ENCODE peak calls at places on chromosomes 6 and 20, in four cellular contexts. V is HepG2, E is WTC11, U is A549. F is an unnamed sample.

GRCh38 chr20:30168025-30168799 is 1089.3 kb upstream of the DEFB115 start:
- DNase-seq in V (no peak), E (no peak), U (no peak), F (no peak)

GRCh38 chr6:7234547-7234946 is 78.5 kb downstream of the SSR1 start:
- DNase-seq in V (no peak), E (no peak), U (no peak), F (no peak)

GRCh38 chr6:16316741-16317251 is 78.4 kb downstream of the GMPR start:
- DNase-seq in V (peak), E (peak), U (peak), F (peak)

GRCh38 chr20:32485126-32485769 is 99.9 kb downstream of the NOL4L start:
- DNase-seq in V (peak), E (peak), U (peak), F (peak)

GRCh38 chr20:20360464-20360863 is 7.4 kb upstream of the INSM1 start:
- DNase-seq in V (peak), E (peak), U (peak), F (peak)

GRCh38 chr6:44056392-44057237 is 70.6 kb downstream of the MRPL14 start:
- DNase-seq in V (no peak), E (no peak), U (no peak), F (no peak)

GRCh38 chr6:4264076-4264475 is 128.7 kb upstream of the ECI2 start:
- DNase-seq in V (no peak), E (no peak), U (no peak), F (no peak)

GRCh38 chr6:118708055-118708454 is 56.7 kb upstream of the CEP85L start:
- DNase-seq in V (no peak), E (no peak), U (no peak), F (no peak)

GRCh38 chr6:46949662-46950280 is 28.0 kb upstream of the ADGRF5 start:
- DNase-seq in V (no peak), E (no peak), U (no peak), F (no peak)

GRCh38 chr6:106918128-106918527 is 56.4 kb downstream of the CD24 start:
- DNase-seq in V (no peak), E (no peak), U (no peak), F (no peak)

GRCh38 chr6:148509789-148510581 is 167.3 kb downstream of the SASH1 start:
- DNase-seq in V (no peak), E (no peak), U (no peak), F (no peak)

DNA sequence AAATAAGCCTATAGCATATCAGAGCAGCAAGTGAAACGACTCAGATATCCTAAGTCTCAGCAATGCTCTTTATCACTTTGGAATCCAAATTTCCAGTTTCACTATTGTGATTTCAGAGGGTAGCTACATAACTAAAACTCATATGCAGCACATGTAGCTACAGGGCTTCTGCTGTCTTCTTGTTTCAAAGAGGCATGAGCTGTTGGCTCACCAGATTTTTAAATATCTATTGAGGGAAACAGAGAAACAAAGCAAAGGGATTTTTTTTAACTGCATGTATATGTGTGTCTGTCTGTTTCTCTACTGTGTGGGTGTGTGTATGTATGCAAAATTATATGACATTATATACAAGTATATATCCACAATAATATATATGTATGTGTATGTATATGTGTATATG is 258.4 kb downstream of the HDGFL1 start:
- DNase-seq in V (no peak), E (no peak), U (no peak), F (no peak)
- TF ChIP-seq NR3C1 in V (no peak), E (no peak), U (no peak), F (no peak)

GRCh38 chr6:17719323-17720041 is 12.8 kb upstream of the NUP153 start:
- DNase-seq in V (no peak), E (no peak), U (no peak), F (no peak)
- TF ChIP-seq JUN in V (no peak), E (no peak), U (no peak), F (no peak)

GRCh38 chr6:74551896-74552295 is 654.0 kb downstream of the COL12A1 start:
- DNase-seq in V (no peak), E (no peak), U (no peak), F (no peak)
- TF ChIP-seq NR3C1 in V (no peak), E (no peak), U (no peak), F (no peak)

DNA sequence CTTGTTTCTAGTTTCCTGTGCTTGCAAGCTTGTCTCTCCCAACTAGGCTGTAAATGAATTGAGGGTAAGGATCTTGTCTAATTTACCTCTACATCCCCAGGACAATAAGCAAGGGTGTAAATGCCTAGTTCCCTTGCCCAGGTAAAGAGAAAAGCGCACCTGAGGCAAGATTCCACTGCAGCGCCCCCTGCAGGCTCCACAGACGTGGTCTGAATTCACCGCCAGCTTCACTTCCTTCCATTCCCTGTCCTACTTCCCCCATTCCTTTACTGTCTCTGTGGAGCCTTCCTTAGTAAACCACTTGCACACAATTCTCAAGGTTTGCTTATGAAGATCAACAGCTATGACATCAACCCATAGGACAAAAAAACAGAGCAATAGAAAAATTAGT is 42.3 kb downstream of the ANKEF1 start:
- DNase-seq in V (no peak), E (peak), U (no peak), F (peak)
- TF ChIP-seq JUN in V (no peak), E (no peak), U (no peak), F (no peak)

DNA sequence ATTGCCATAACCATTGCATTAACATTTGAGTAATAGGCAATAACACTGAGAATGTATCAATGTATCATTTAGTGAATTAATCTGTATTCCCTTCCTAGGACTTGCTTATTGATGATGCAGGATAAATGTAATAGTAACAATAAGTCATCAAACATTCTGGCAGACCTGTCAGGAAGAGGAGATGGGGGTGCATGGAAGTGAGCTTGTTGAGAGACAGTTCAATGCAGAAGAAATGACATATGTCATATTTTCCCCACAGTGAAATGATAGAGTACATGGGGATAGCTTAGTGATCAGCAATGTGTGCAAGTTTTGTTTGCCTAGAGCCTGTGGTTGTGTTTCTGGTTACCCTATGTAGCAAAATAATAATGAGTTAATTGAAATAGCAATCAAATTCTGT is 458.8 kb downstream of the EYS start:
- DNase-seq in V (no peak), E (no peak), U (no peak), F (no peak)
- TF ChIP-seq NR3C1 in V (no peak), E (no peak), U (no peak), F (no peak)

GRCh38 chr20:43914697-43915208 is at the start of gene TOX2:
- DNase-seq in V (no peak), E (peak), U (peak), F (peak)
- TF ChIP-seq JUN in V (no peak), E (no peak), U (peak), F (no peak)

GRCh38 chr6:31510007-31510406 is 12.1 kb downstream of the MICB start:
- DNase-seq in V (no peak), E (no peak), U (no peak), F (no peak)
- TF ChIP-seq NR3C1 in V (no peak), E (no peak), U (no peak), F (no peak)

DNA sequence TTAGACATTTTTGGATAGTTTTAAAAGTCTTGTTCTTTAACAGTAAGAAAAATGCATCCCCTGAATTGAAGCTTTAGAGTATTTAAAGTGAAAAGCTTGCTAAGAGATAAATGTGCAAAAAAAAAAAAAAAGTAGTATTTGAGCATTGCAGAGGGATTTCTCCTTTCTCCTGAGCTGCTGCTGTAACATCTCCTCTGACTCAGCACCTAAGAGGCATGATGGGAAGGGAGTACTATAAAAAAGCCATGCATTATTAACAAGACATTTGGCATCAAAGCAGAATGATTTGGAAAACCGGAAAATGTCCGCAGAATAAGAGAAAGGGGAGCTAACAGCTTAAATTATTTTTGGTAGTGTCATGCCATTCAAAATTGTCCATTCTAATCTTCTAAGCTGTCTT is 27.9 kb downstream of the B4GALT5 start:
- DNase-seq in V (no peak), E (no peak), U (no peak), F (no peak)
- TF ChIP-seq JUN in V (no peak), E (no peak), U (no peak), F (no peak)

GRCh38 chr6:26250806-26251075 is 114.3 kb upstream of the BTN3A2 start:
- DNase-seq in V (no peak), E (no peak), U (no peak), F (no peak)

GRCh38 chr6:26249709-26249958 is 115.4 kb upstream of the BTN3A2 start:
- DNase-seq in V (no peak), E (no peak), U (no peak), F (no peak)

GRCh38 chr6:26254666-26255176 is 110.3 kb upstream of the BTN3A2 start:
- DNase-seq in V (no peak), E (no peak), U (no peak), F (no peak)

GRCh38 chr6:26249959-26250805 is 114.8 kb upstream of the BTN3A2 start:
- DNase-seq in V (peak), E (peak), U (no peak), F (peak)

DNA sequence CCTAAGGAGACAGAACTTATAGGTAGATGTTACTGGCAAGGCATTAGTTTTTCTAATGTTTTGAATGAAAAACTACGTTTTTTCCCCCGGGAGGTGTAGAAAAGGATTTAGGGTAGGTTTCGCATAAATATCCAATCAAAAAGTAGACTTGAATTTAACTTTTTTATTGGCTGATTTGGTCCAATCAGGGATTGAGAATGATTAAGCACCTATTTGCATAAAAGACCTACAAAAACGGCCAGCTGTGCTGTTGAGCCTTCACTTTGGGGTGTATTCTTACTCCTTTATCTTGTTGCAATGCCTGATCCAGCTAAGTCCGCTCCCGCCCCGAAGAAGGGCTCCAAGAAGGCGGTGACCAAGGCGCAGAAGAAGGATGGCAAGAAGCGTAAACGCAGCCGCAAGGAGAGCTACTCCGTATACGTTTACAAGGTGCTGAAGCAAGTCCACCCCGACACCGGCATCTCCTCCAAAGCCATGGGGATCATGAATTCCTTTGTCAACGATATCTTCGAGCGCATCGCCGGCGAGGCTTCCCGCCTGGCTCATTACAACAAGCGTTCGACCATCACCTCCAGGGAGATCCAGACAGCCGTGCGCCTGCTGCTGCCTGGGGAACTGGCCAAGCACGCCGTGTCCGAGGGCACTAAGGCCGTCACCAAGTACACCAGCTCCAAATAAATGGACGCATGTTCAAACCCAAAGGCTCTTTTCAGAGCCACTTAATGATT is 113.5 kb upstream of the BTN3A2 start:
- DNase-seq in V (no peak), E (peak), U (no peak), F (no peak)
- TF ChIP-seq NR3C1 in V (no peak), E (no peak), U (no peak), F (no peak)

F was measured in K562.